ENCODE peak calls at places on chromosome 20, in four cellular contexts. H, B, Y and R are unnamed samples. For H3K36me3, the result is how much of the 10 kb centered on the place peaks cover.

GRCh38 chr20:59042796-59043621 is 423 bp upstream of the PRELID3B start:
- DNase-seq in B (peak), Y (peak), H (peak), R (peak)

GRCh38 chr20:47973519-47974233 is 188.4 kb upstream of the SULF2 start:
- DNase-seq in H (peak), Y (no peak), B (no peak), R (no peak)

GRCh38 chr20:5065489-5066383 is 54.0 kb downstream of the PCNA start:
- DNase-seq in H (peak), Y (no peak), B (peak), R (peak)

GRCh38 chr20:5908981-5909380 is 41.4 kb downstream of the TRMT6 start:
- DNase-seq in Y (no peak), H (no peak), B (no peak), R (no peak)

GRCh38 chr20:44701116-44701865 is 13.9 kb upstream of the CCN5 start:
- DNase-seq in Y (no peak), B (peak), H (no peak), R (no peak)

GRCh38 chr20:50754420-50754819 is 23.0 kb downstream of the PARD6B start:
- DNase-seq in H (no peak), Y (no peak), B (no peak), R (no peak)

GRCh38 chr20:7207186-7207585 is 439.7 kb downstream of the BMP2 start:
- DNase-seq in H (no peak), Y (no peak), B (no peak), R (peak)

GRCh38 chr20:10555865-10556308 is 117.9 kb downstream of the JAG1 start:
- DNase-seq in H (no peak), Y (no peak), B (no peak), R (peak)

GRCh38 chr20:13302647-13303425 is 81.8 kb downstream of the ISM1 start:
- DNase-seq in B (no peak), H (no peak), Y (peak), R (peak)

GRCh38 chr20:44572551-44573500 is 9.6 kb upstream of the PKIG start:
- DNase-seq in Y (peak), B (peak), H (peak), R (peak)

GRCh38 chr20:32580608-32580969 is 4.5 kb downstream of the NOL4L start:
- DNase-seq in Y (no peak), H (no peak), B (no peak), R (no peak)

GRCh38 chr20:20480126-20480525 is 112.2 kb downstream of the INSM1 start:
- DNase-seq in Y (no peak), H (no peak), B (no peak), R (no peak)

GRCh38 chr20:21665687-21666446 is 39.6 kb upstream of the PAX1 start:
- DNase-seq in H (no peak), B (no peak), Y (no peak), R (peak)

GRCh38 chr20:15835811-15836210 is 737.4 kb downstream of the KIF16B start:
- DNase-seq in H (no peak), Y (no peak), B (no peak), R (no peak)

GRCh38 chr20:53859684-53860083 is 210.7 kb downstream of the BCAS1 start:
- DNase-seq in H (peak), Y (no peak), B (no peak), R (no peak)

GRCh38 chr20:50425076-50425475 is 85.1 kb upstream of the PTPN1 start:
- DNase-seq in B (no peak), Y (no peak), H (no peak), R (no peak)

GRCh38 chr20:48772183-48772976 is 55.4 kb downstream of the PREX1 start:
- DNase-seq in B (no peak), H (peak), Y (no peak), R (no peak)

GRCh38 chr20:48574383-48574782 is 253.4 kb downstream of the PREX1 start:
- DNase-seq in Y (no peak), H (no peak), B (no peak), R (peak)

GRCh38 chr20:50032955-50033666 is 50.3 kb downstream of the SNAI1 start:
- DNase-seq in H (no peak), Y (no peak), B (no peak), R (no peak)

GRCh38 chr20:35773154-35773751 is 1.4 kb downstream of the PHF20 start:
- DNase-seq in H (peak), Y (peak), B (no peak), R (peak)

GRCh38 chr20:60100780-60101179 is 142.6 kb downstream of the CDH26 start:
- DNase-seq in Y (no peak), H (no peak), B (peak), R (no peak)

GRCh38 chr20:47355489-47356219 is 845 bp downstream of the ZMYND8 start:
- DNase-seq in B (no peak), H (no peak), Y (no peak), R (no peak)

GRCh38 chr20:61662946-61663460 is 402.7 kb downstream of the TAF4 start:
- DNase-seq in Y (no peak), B (no peak), H (no peak), R (no peak)

GRCh38 chr20:59250293-59250692 is 50.1 kb upstream of the EDN3 start:
- DNase-seq in H (no peak), Y (no peak), B (no peak), R (no peak)

GRCh38 chr20:54088430-54088829 is 18.0 kb upstream of the BCAS1 start:
- DNase-seq in Y (no peak), B (no peak), H (no peak), R (no peak)

GRCh38 chr20:45345104-45345936 is 2.9 kb downstream of the SDC4 start:
- DNase-seq in Y (no peak), H (no peak), B (peak), R (peak)

GRCh38 chr20:63246490-63247284 is 7.6 kb downstream of the NKAIN4 start:
- DNase-seq in Y (no peak), H (peak), B (no peak), R (no peak)

GRCh38 chr20:60962367-60963045 is 289.6 kb upstream of the CDH4 start:
- DNase-seq in Y (no peak), B (peak), H (no peak), R (no peak)

GRCh38 chr20:38300433-38300832 is 3.5 kb upstream of the BPI start:
- DNase-seq in Y (no peak), H (no peak), B (no peak), R (no peak)

GRCh38 chr20:48066256-48066655 is 281.0 kb upstream of the SULF2 start:
- DNase-seq in Y (no peak), B (no peak), H (no peak), R (peak)

GRCh38 chr20:38209054-38209675 is 44.1 kb upstream of the TGM2 start:
- DNase-seq in B (peak), Y (no peak), H (peak), R (no peak)

GRCh38 chr20:50546729-50547314 is 36.6 kb downstream of the PTPN1 start:
- DNase-seq in Y (no peak), B (no peak), H (no peak), R (no peak)

GRCh38 chr20:45951474-45951873 is 17.0 kb downstream of the PCIF1 start:
- DNase-seq in Y (no peak), B (no peak), H (no peak), R (no peak)

GRCh38 chr20:12748359-12748994 is 260.3 kb upstream of the SPTLC3 start:
- DNase-seq in B (no peak), Y (no peak), H (no peak), R (no peak)

GRCh38 chr20:63054695-63055240 is 48.0 kb upstream of the BHLHE23 start:
- DNase-seq in H (no peak), B (peak), Y (no peak), R (no peak)

GRCh38 chr20:34337982-34338756 is 24.9 kb upstream of the ITCH start:
- DNase-seq in B (no peak), H (no peak), Y (no peak), R (no peak)

GRCh38 chr20:10218536-10219451 is at the start of gene SNAP25:
- DNase-seq in H (no peak), B (peak), Y (peak), R (peak)

GRCh38 chr20:8020314-8021079 is 936 bp upstream of the TMX4 start:
- DNase-seq in B (no peak), Y (no peak), H (no peak), R (no peak)

GRCh38 chr20:14220986-14221385 is 116.4 kb downstream of the FLRT3 start:
- DNase-seq in H (no peak), B (no peak), Y (no peak), R (no peak)

GRCh38 chr20:3485913-3486312 is 15.1 kb downstream of the ATRN start:
- DNase-seq in Y (no peak), B (no peak), H (no peak), R (no peak)

GRCh38 chr20:3483309-3483708 is 12.5 kb downstream of the ATRN start:
- DNase-seq in B (no peak), Y (no peak), H (no peak), R (no peak)

GRCh38 chr20:3492669-3493068 is 21.9 kb downstream of the ATRN start:
- DNase-seq in Y (no peak), B (no peak), H (no peak), R (no peak)

GRCh38 chr20:3483784-3484183 is 13.0 kb downstream of the ATRN start:
- DNase-seq in Y (no peak), H (no peak), B (no peak), R (no peak)

DNA sequence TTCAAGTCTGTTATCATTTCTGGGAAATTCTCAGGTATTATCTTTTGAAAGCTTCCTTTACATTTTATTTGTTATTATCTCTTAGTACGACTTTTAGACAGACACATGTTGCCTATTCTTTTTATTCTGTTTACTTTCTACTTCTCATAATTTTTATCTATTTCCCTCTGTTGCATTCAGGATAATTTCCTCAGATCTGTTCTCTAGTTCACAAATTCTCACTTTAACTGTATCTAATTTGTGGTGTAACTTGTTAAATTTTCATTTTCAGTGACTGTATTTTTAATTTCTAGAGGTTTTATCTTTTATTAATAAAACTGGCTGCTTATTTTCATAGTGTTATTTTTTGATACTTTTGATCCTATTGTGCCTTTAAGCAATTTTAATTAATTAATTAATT is 16.0 kb downstream of the ATRN start:
- DNase-seq in Y (no peak), B (no peak), H (no peak), R (no peak)
- H3K4me3 ChIP-seq in Y (no peak), B (no peak), H (no peak), R (no peak)

GRCh38 chr20:1800180-1800579 is 95.0 kb upstream of the SIRPA start:
- DNase-seq in Y (no peak), B (no peak), H (no peak), R (no peak)

GRCh38 chr20:1800777-1801176 is 94.4 kb upstream of the SIRPA start:
- DNase-seq in B (no peak), Y (no peak), H (no peak), R (peak)

GRCh38 chr20:1803216-1804128 is 91.7 kb upstream of the SIRPA start:
- DNase-seq in H (peak), B (no peak), Y (peak), R (peak)

GRCh38 chr20:1802385-1803215 is 92.6 kb upstream of the SIRPA start:
- DNase-seq in H (peak), Y (peak), B (no peak), R (peak)

GRCh38 chr20:1801551-1801950 is 93.7 kb upstream of the SIRPA start:
- DNase-seq in H (no peak), B (no peak), Y (no peak), R (no peak)
- TF ChIP-seq CTCF in H (no peak), B (no peak), Y (no peak), R (no peak)

GRCh38 chr20:43543138-43543537 is 15.7 kb upstream of the SGK2 start:
- DNase-seq in B (no peak), Y (no peak), H (no peak), R (peak)
- H3K36me3 ChIP-seq in B (under half), Y (under half), H (under half), R (under half)

DNA sequence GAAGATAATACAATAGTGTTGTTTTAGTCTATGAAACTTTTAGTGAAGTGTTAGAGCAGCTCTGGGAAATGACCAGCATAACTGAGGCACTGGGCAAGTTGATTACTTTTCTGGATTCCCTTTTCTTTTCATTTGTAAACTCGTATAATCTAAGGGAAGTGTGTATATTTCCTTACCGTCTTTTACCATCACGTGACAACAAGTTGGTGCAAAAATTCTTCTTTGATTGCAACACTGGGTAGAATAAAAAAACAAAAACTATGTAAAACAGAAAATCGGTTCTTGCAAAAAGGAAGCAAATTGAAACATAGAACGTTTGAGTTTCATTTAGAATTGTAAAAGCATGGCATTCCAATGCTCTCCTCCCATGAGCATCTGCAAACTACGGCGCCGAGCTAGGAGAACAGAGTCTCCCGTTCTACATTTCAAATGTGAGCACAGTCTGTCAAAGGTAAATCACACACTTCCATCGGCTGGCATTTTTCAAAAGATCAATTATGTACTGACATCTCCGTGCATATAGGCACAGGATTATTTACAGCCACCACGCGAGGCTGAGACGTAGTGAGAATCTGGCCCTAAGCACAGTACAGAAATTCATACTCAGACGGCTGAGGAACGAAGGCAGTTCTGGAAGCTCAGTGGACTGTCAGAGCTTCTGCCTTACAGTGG is 314.0 kb downstream of the BMP7 start:
- DNase-seq in B (no peak), H (no peak), Y (no peak), R (no peak)
- H3K4me3 ChIP-seq in B (no peak), H (no peak), Y (no peak), R (no peak)

DNA sequence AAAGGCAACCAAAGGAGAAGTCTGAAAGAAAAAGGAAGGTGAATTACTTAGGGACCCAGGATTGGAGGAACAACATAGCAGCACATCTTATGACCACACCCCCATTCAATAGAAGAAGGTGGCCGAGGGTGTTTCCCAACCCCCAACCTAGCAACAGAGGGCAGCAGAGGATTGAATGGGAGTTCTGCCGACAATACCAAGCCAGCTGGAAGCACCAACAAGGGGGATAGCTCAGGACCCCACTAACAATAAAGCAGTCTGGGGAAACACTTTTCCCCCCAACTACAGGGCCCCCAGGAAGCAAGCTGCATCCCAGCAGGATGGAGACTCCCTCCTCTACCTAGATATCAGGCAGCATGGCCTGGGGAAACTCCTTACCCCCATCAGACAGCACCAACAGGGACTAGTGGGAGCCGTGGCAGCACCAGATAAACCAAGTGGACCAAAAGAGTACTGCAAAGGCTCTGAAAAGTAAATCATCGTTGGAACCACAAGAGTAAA is 67.7 kb downstream of the ZHX3 start:
- DNase-seq in B (no peak), H (peak), Y (peak), R (peak)
- TF ChIP-seq CTCF in B (peak), H (peak), Y (peak), R (peak)